ENCODE peak calls at places on chromosomes 13 and 19, in five cellular contexts. Y is GM18507, K is heart left ventricle, P is fibroblast of gingiva, A is RPMI8226. N is an unnamed sample.

GRCh38 chr13:110258876-110259631 is 47.9 kb downstream of the COL4A1 start:
- DNase-seq in Y (no peak), K (peak), P (no peak), A (no peak), N (no peak)

GRCh38 chr19:51567583-51567982 is 3.5 kb upstream of the ZNF175 start:
- DNase-seq in Y (no peak), K (no peak), P (no peak), A (no peak), N (no peak)

GRCh38 chr13:23743269-23743668 is 145.9 kb downstream of the MIPEP start:
- DNase-seq in Y (no peak), K (no peak), P (no peak), A (no peak), N (no peak)

GRCh38 chr13:110499621-110500281 is 61.8 kb downstream of the RAB20 start:
- DNase-seq in Y (no peak), K (no peak), P (peak), A (no peak), N (peak)

GRCh38 chr13:79943633-79944032 is 397.3 kb downstream of the SPRY2 start:
- DNase-seq in Y (no peak), K (no peak), P (no peak), A (no peak), N (no peak)

GRCh38 chr19:33795370-33796163 is 1.1 kb upstream of the KCTD15 start:
- DNase-seq in Y (no peak), K (peak), P (peak), A (peak), N (peak)

GRCh38 chr19:8025321-8025720 is 19.9 kb upstream of the ELAVL1 start:
- DNase-seq in Y (no peak), K (no peak), P (no peak), A (no peak), N (no peak)

GRCh38 chr13:101941095-101941777 is 460.6 kb downstream of the FGF14 start:
- DNase-seq in Y (no peak), K (no peak), P (peak), A (no peak), N (no peak)

GRCh38 chr13:99956473-99957349 is 14.9 kb downstream of the ZIC5 start:
- DNase-seq in Y (no peak), K (no peak), P (no peak), A (no peak), N (no peak)

GRCh38 chr13:113109151-113110047 is 3.8 kb downstream of the F7 start:
- DNase-seq in Y (no peak), K (peak), P (no peak), A (no peak), N (no peak)

GRCh38 chr13:79386125-79386822 is 19.8 kb downstream of the RBM26 start:
- DNase-seq in Y (no peak), K (no peak), P (no peak), A (peak), N (no peak)

GRCh38 chr19:23800868-23801267 is 42.2 kb upstream of the ZNF681 start:
- DNase-seq in Y (no peak), K (no peak), P (no peak), A (peak), N (no peak)

GRCh38 chr13:48749699-48750473 is 96.2 kb downstream of the CYSLTR2 start:
- DNase-seq in Y (peak), K (peak), P (peak), A (peak), N (no peak)

GRCh38 chr19:19551862-19552192 is 13.8 kb downstream of the CILP2 start:
- DNase-seq in Y (no peak), K (no peak), P (peak), A (no peak), N (no peak)

GRCh38 chr13:110985570-110985969 is 70.7 kb upstream of the ANKRD10 start:
- DNase-seq in Y (no peak), K (no peak), P (no peak), A (no peak), N (no peak)

GRCh38 chr13:45046445-45046844 is 57.1 kb downstream of the GPALPP1 start:
- DNase-seq in Y (no peak), K (no peak), P (no peak), A (no peak), N (no peak)

GRCh38 chr19:46616631-46617322 is 8.1 kb downstream of the PTGIR start:
- DNase-seq in Y (no peak), K (peak), P (peak), A (peak), N (peak)

GRCh38 chr19:52397310-52398090 is at the start of gene ZNF528:
- DNase-seq in Y (peak), K (peak), P (peak), A (peak), N (peak)

GRCh38 chr19:42313096-42313839 is at the start of gene TMEM145:
- DNase-seq in Y (peak), K (no peak), P (peak), A (peak), N (peak)

GRCh38 chr19:17555929-17556813 is 722 bp downstream of the COLGALT1 start:
- DNase-seq in Y (no peak), K (peak), P (peak), A (peak), N (no peak)

GRCh38 chr19:3857449-3858003 is 11.3 kb downstream of the ZFR2 start:
- DNase-seq in Y (peak), K (no peak), P (no peak), A (peak), N (peak)

GRCh38 chr13:39051157-39051556 is 12.9 kb downstream of the NHLRC3 start:
- DNase-seq in Y (no peak), K (no peak), P (peak), A (peak), N (no peak)

GRCh38 chr13:85379433-85379832 is 419.8 kb downstream of the SLITRK6 start:
- DNase-seq in Y (no peak), K (no peak), P (no peak), A (peak), N (no peak)

GRCh38 chr13:113122571-113123225 is at the start of gene F10:
- DNase-seq in Y (no peak), K (peak), P (peak), A (no peak), N (no peak)

GRCh38 chr19:32580353-32580900 is 563 bp upstream of the PDCD5 start:
- DNase-seq in Y (no peak), K (no peak), P (no peak), A (no peak), N (no peak)

GRCh38 chr13:44051405-44051804 is 171.7 kb downstream of the LACC1 start:
- DNase-seq in Y (no peak), K (no peak), P (no peak), A (no peak), N (no peak)

GRCh38 chr13:26019881-26020535 is 31.8 kb downstream of the SHISA2 start:
- DNase-seq in Y (no peak), K (no peak), P (peak), A (no peak), N (peak)

GRCh38 chr19:2949939-2950285 is 5.1 kb upstream of the ZNF77 start:
- DNase-seq in Y (no peak), K (peak), P (no peak), A (peak), N (no peak)

GRCh38 chr19:30679286-30679685 is 307.1 kb downstream of the ZNF536 start:
- DNase-seq in Y (no peak), K (no peak), P (no peak), A (no peak), N (no peak)

GRCh38 chr13:45615501-45616101 is at the start of gene ERICH6B:
- DNase-seq in Y (no peak), K (no peak), P (no peak), A (no peak), N (no peak)

GRCh38 chr19:45547965-45548609 is 36.5 kb downstream of the OPA3 start:
- DNase-seq in Y (no peak), K (peak), P (peak), A (no peak), N (no peak)

GRCh38 chr13:111516712-111517640 is 196.5 kb downstream of the TEX29 start:
- DNase-seq in Y (no peak), K (no peak), P (no peak), A (peak), N (peak)

GRCh38 chr13:94416454-94417080 is 62.9 kb downstream of the DCT start:
- DNase-seq in Y (no peak), K (no peak), P (peak), A (peak), N (no peak)

GRCh38 chr13:30708541-30708940 is 26.8 kb upstream of the ALOX5AP start:
- DNase-seq in Y (no peak), K (no peak), P (peak), A (no peak), N (no peak)

GRCh38 chr13:90416519-90416918 is 931.0 kb upstream of the MIR17HG start:
- DNase-seq in Y (no peak), K (no peak), P (peak), A (no peak), N (no peak)

GRCh38 chr19:57068921-57069697 is 50.7 kb upstream of the USP29 start:
- DNase-seq in Y (no peak), K (no peak), P (no peak), A (peak), N (no peak)